ENCODE peak calls at places on chromosomes 3 and 15, in seven cellular contexts. K, V, F, C, J, Z and M are unnamed samples. For H3K9me3, the result is how much of the 10 kb centered on the place peaks cover.

GRCh38 chr15:80587816-80588456 is 107.2 kb upstream of the ABHD17C start:
- DNase-seq in K (no peak), V (no peak), F (no peak), C (no peak), J (no peak), Z (no peak), M (no peak)

GRCh38 chr3:66593978-66594377 is 93.2 kb upstream of the LRIG1 start:
- DNase-seq in K (no peak), V (no peak), F (no peak), C (no peak), J (no peak), Z (no peak), M (no peak)

GRCh38 chr3:143975549-143976152 is 4.0 kb downstream of the DIPK2A start:
- DNase-seq in K (no peak), V (no peak), F (peak), C (no peak), J (peak), Z (no peak), M (no peak)

GRCh38 chr15:79089890-79090486 is 592 bp downstream of the RASGRF1 start:
- DNase-seq in K (no peak), V (no peak), F (no peak), C (no peak), J (no peak), Z (no peak), M (no peak)

GRCh38 chr3:167691366-167691765 is 37.6 kb upstream of the WDR49 start:
- DNase-seq in K (no peak), V (no peak), F (no peak), C (peak), J (peak), Z (no peak), M (no peak)

GRCh38 chr15:101669744-101670143 is 17.6 kb upstream of the TM2D3 start:
- DNase-seq in K (no peak), V (no peak), F (no peak), C (no peak), J (no peak), Z (no peak), M (no peak)

GRCh38 chr3:150227839-150228238 is 180.3 kb upstream of the TSC22D2 start:
- DNase-seq in K (peak), V (no peak), F (peak), C (no peak), J (peak), Z (peak), M (no peak)

GRCh38 chr3:15693340-15693739 is 91.8 kb downstream of the BTD start:
- DNase-seq in K (no peak), V (no peak), F (no peak), C (no peak), J (no peak), Z (no peak), M (no peak)

GRCh38 chr3:130820976-130821375 is 72.9 kb upstream of the ATP2C1 start:
- DNase-seq in K (no peak), V (no peak), F (no peak), C (no peak), J (peak), Z (no peak), M (peak)

GRCh38 chr3:172984938-172985337 is 156.1 kb downstream of the SPATA16 start:
- DNase-seq in K (no peak), V (no peak), F (no peak), C (no peak), J (no peak), Z (no peak), M (no peak)

GRCh38 chr3:123861081-123861836 is 22.9 kb downstream of the MYLK start:
- DNase-seq in K (no peak), V (no peak), F (no peak), C (no peak), J (no peak), Z (no peak), M (no peak)

GRCh38 chr3:195212749-195213085 is 58.2 kb downstream of the XXYLT1 start:
- DNase-seq in K (no peak), V (no peak), F (no peak), C (no peak), J (no peak), Z (no peak), M (no peak)

GRCh38 chr15:58543664-58544335 is 112.0 kb downstream of the LIPC start:
- DNase-seq in K (no peak), V (no peak), F (no peak), C (no peak), J (no peak), Z (no peak), M (no peak)

GRCh38 chr3:101216710-101217457 is 103.5 kb downstream of the IMPG2 start:
- DNase-seq in K (peak), V (no peak), F (no peak), C (no peak), J (no peak), Z (no peak), M (peak)

DNA sequence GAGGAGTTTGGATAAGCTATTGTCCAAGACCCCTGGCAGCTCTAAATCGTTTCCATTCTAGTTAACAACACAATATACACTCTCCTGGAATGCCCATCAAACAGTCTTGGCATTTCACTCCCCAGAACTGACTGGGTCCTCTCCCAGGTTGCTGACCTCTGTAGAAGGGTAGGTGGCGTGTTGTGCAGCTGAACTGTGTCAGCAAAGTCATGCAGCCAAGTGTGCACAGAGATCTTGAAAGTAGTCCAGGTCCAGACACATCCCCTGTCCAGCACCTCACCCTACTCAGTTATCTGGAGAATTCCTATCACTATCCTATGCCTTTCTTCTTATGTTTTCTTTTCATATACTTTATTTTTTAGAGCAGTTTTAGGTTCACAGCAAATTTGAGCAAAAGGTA is 312.7 kb downstream of the GABRB3 start:
- DNase-seq in K (no peak), V (no peak), F (no peak), C (no peak), J (no peak), Z (no peak), M (no peak)
- H3K9me3 ChIP-seq in K (under half), V (under half), F (under half), C (under half), J (under half), Z (under half), M (under half)

GRCh38 chr15:60444289-60444912 is 34.5 kb downstream of the ICE2 start:
- DNase-seq in K (no peak), V (no peak), F (no peak), C (no peak), J (peak), Z (no peak), M (no peak)

GRCh38 chr15:60448668-60449360 is 30.1 kb downstream of the ICE2 start:
- DNase-seq in K (no peak), V (no peak), F (no peak), C (no peak), J (no peak), Z (no peak), M (no peak)
- H3K27ac ChIP-seq in K (no peak), V (no peak), F (no peak), C (no peak), J (no peak), Z (no peak), M (no peak)

GRCh38 chr3:72310028-72310987 is 525.4 kb upstream of the PROK2 start:
- DNase-seq in K (no peak), V (peak), F (no peak), C (no peak), J (peak), Z (peak), M (no peak)
- H3K9me3 ChIP-seq in K (under half), V (under half), F (under half), C (under half), J (under half), Z (under half), M (under half)

GRCh38 chr3:138942861-138943623 is 3.9 kb downstream of the FOXL2 start:
- DNase-seq in K (no peak), V (no peak), F (no peak), C (no peak), J (no peak), Z (no peak), M (no peak)
- H3K27ac ChIP-seq in K (no peak), V (no peak), F (no peak), C (no peak), J (no peak), Z (no peak), M (no peak)

DNA sequence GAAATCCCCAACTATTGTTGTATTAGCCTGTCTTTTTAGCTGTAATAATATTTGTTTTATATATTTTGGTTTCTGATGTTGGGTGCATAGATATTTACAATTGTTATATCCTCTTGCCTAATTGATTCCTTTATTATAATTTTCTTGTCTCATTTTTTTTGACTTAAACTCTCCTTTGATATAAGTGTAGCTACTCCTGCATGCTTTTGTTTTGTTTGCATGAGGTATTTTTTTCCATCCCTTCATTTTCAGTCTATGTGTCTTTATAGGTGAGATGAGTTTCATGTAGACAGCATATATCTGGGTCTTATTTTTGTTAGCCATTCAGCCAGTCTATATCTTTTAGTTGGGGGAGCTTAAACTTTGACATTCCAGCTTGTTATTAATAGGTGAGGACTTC is 37.4 kb downstream of the FAIM start:
- DNase-seq in K (no peak), V (no peak), F (no peak), C (no peak), J (no peak), Z (no peak), M (no peak)
- H3K9me3 ChIP-seq in K (under half), V (under half), F (under half), C (under half), J (under half), Z (under half), M (half or more)

DNA sequence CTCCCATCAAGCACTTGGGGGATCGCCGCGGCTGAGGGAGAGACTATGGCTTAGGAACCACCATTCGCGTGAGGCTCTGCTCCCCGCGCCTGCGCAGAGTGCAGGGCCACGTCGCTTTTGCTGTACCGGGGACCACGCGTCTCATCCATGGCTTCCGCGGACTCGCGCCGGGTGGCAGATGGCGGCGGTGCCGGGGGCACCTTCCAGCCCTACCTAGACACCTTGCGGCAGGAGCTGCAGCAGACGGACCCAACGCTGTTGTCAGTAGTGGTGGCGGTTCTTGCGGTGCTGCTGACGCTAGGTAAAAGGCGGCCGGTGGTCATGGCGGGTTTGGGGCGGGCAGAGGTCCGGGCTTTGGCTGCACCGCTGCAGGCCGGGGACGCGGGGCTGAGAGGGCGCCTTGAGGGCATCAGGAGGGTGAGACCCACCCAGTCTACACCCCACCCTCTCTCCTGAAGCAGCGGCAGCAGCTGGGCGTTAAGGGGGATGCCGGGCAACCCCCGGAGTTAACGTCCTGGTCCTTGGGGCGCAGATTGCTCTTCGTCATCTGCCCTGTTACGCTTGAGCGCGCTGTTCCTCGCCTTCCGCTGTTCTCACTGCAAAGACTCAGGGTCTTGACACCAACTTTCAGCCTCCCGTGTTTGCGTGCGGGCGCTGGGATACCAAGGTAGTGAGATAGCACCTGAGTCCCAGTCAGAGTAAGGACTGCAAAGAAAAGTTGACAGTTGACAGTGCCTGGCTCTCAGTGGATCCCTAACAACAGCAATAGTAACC is at the start of gene SRPRB:
- DNase-seq in K (peak), V (peak), F (peak), C (peak), J (peak), Z (peak), M (peak)
- H3K27ac ChIP-seq in K (peak), V (peak), F (no peak), C (peak), J (peak), Z (peak), M (peak)